ENCODE peak calls at places on chromosomes 7 and 10, in six cellular contexts. O is Panc1; B is CD4-positive, alpha-beta memory T cell; X is HCT116; R is aorta; F is naive thymus-derived CD4-positive, alpha-beta T cell. Z is an unnamed sample.

GRCh38 chr7:134831862-134832261 is 52.4 kb downstream of the CALD1 start:
- DNase-seq in F (no peak), R (peak), B (no peak), X (no peak), O (no peak), Z (no peak)

GRCh38 chr10:17649836-17650235 is 5.9 kb downstream of the STAM start:
- DNase-seq in X (no peak), O (no peak), B (no peak), F (no peak), R (no peak), Z (no peak)

GRCh38 chr10:122143238-122143841 is 127.8 kb upstream of the BTBD16 start:
- DNase-seq in X (no peak), F (no peak), R (no peak), B (no peak), O (no peak), Z (no peak)

GRCh38 chr7:44078521-44078920 is 3.8 kb downstream of the POLM start:
- DNase-seq in O (no peak), X (no peak), R (peak), B (no peak), F (no peak), Z (no peak)

GRCh38 chr10:68333058-68333395 is 299 bp upstream of the PBLD start:
- DNase-seq in R (no peak), F (no peak), O (no peak), X (no peak), B (no peak), Z (no peak)

GRCh38 chr10:88540355-88540754 is 42.8 kb downstream of the RNLS start:
- DNase-seq in B (no peak), X (no peak), R (no peak), F (no peak), O (no peak), Z (no peak)

GRCh38 chr7:155660059-155660757 is 15.7 kb downstream of the RBM33 start:
- DNase-seq in R (no peak), O (no peak), X (no peak), F (no peak), B (no peak), Z (no peak)

GRCh38 chr10:112208292-112208691 is 24.7 kb upstream of the GPAM start:
- DNase-seq in B (no peak), R (no peak), O (no peak), F (no peak), X (no peak), Z (no peak)

GRCh38 chr7:136956671-136957070 is 88.2 kb downstream of the CHRM2 start:
- DNase-seq in X (no peak), R (no peak), B (no peak), F (no peak), O (peak), Z (no peak)

GRCh38 chr10:45454859-45455258 is 80.8 kb downstream of the ALOX5 start:
- DNase-seq in B (no peak), X (no peak), F (no peak), R (no peak), O (no peak), Z (peak)

GRCh38 chr10:122199070-122199469 is 72.0 kb upstream of the BTBD16 start:
- DNase-seq in F (no peak), X (no peak), R (no peak), O (no peak), B (no peak), Z (no peak)

GRCh38 chr10:29257106-29257783 is 31.6 kb upstream of the LYZL1 start:
- DNase-seq in R (peak), O (no peak), F (no peak), B (no peak), X (no peak), Z (no peak)

GRCh38 chr7:75920431-75921161 is 5.6 kb downstream of the POR start:
- DNase-seq in F (peak), X (no peak), R (no peak), B (peak), O (no peak), Z (peak)

GRCh38 chr10:92011560-92012214 is 88.1 kb downstream of the BTAF1 start:
- DNase-seq in R (no peak), X (peak), F (no peak), O (peak), B (no peak), Z (no peak)

GRCh38 chr10:3067045-3067858 is at the start of gene PFKP:
- DNase-seq in R (no peak), F (peak), B (peak), X (no peak), O (no peak), Z (peak)

GRCh38 chr10:21675157-21675796 is 141.2 kb downstream of the MLLT10 start:
- DNase-seq in O (peak), F (peak), B (peak), X (peak), R (no peak), Z (peak)

GRCh38 chr10:31526681-31527080 is 207.7 kb downstream of the ZEB1 start:
- DNase-seq in X (no peak), O (no peak), B (no peak), R (peak), F (no peak), Z (no peak)

GRCh38 chr10:47402681-47403301 is 18.7 kb upstream of the ZNF488 start:
- DNase-seq in B (no peak), F (no peak), R (peak), X (peak), O (no peak), Z (no peak)

GRCh38 chr7:108347616-108348015 is 108.6 kb downstream of the NRCAM start:
- DNase-seq in R (no peak), O (no peak), B (no peak), F (no peak), X (no peak), Z (no peak)

GRCh38 chr7:13879994-13880686 is 109.3 kb downstream of the ETV1 start:
- DNase-seq in R (no peak), O (no peak), X (peak), F (no peak), B (no peak), Z (no peak)

GRCh38 chr7:101185258-101185839 is 5.3 kb upstream of the NAT16 start:
- DNase-seq in R (no peak), O (no peak), F (no peak), X (no peak), B (no peak), Z (no peak)

GRCh38 chr7:114944742-114945625 is 23.1 kb downstream of the MDFIC start:
- DNase-seq in X (no peak), B (no peak), R (peak), O (no peak), F (no peak), Z (no peak)

GRCh38 chr7:137874390-137874789 is 27.6 kb upstream of the DGKI start:
- DNase-seq in R (no peak), X (no peak), O (no peak), B (no peak), F (no peak), Z (no peak)

GRCh38 chr10:72567421-72567820 is 58.5 kb downstream of the MICU1 start:
- DNase-seq in O (peak), B (no peak), X (peak), F (no peak), R (peak), Z (no peak)

GRCh38 chr7:157271991-157272324 is 64.8 kb upstream of the DNAJB6 start:
- DNase-seq in X (no peak), F (no peak), B (no peak), O (no peak), R (peak), Z (no peak)

GRCh38 chr10:113222207-113222606 is 272.2 kb downstream of the TCF7L2 start:
- DNase-seq in R (no peak), O (no peak), F (no peak), B (no peak), X (no peak), Z (no peak)

GRCh38 chr7:30845426-30846135 is 66.1 kb upstream of the AQP1 start:
- DNase-seq in O (no peak), X (no peak), B (no peak), F (no peak), R (peak), Z (no peak)

GRCh38 chr7:1666779-1667565 is 3.1 kb upstream of the ELFN1 start:
- DNase-seq in O (no peak), R (peak), X (no peak), B (no peak), F (no peak), Z (no peak)

GRCh38 chr7:54331311-54331710 is 210.9 kb upstream of the VSTM2A start:
- DNase-seq in F (no peak), R (no peak), B (no peak), O (no peak), X (no peak), Z (no peak)

GRCh38 chr10:86062647-86063145 is 303.9 kb downstream of the GRID1 start:
- DNase-seq in O (no peak), F (no peak), X (no peak), B (no peak), R (no peak), Z (no peak)

GRCh38 chr10:69410487-69410886 is 6.2 kb downstream of the TACR2 start:
- DNase-seq in R (no peak), X (no peak), B (no peak), O (no peak), F (no peak), Z (no peak)
- H3K27ac ChIP-seq in R (peak), X (no peak), B (no peak), O (no peak), F (no peak), Z (no peak)

DNA sequence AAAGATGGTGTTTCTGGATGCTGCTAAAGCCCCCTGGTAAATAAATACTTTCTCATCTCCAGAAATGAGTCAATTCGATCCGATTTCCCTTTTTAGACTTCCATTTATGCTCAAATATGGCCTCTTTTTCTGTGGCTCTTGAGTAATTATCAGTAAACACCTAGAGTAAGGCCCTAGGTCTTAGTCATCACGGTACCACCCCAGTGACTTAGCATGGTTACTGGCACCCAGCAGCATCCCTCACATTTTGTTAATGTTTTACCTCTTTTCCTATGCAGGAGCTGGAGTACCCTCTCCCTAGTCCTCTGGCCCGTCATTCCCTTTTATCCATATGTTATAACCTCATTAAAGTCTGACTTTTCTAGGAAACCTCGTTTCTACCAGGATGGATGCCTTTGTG is 19.5 kb downstream of the CHN2 start:
- DNase-seq in O (no peak), X (no peak), B (no peak), R (no peak), F (no peak), Z (no peak)
- H3K27ac ChIP-seq in O (no peak), X (no peak), B (no peak), R (no peak), F (no peak), Z (no peak)

GRCh38 chr10:4980793-4981192 is 17.6 kb downstream of the AKR1C1 start:
- DNase-seq in X (no peak), O (no peak), R (no peak), B (no peak), F (no peak), Z (no peak)
- H3K27ac ChIP-seq in X (no peak), O (no peak), R (no peak), B (no peak), F (no peak), Z (no peak)

DNA sequence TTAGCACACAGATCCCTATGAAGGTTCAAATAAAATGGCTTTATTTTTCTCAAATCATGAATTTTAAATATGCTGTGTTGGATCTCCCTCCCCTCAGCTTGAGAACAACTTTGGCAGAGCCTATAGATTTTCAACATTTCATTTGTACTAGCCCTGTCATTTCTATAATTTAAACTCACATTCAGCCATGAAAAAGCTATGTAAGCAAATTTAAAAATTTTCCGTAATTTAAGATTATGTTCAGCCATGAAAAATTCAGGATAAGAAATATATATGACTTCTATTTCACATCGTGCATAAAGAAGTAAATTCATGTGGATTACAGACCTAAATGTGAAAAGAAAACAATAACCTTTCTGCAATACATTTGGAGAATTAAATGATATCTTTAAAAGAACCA is 36.5 kb upstream of the SCIN start:
- DNase-seq in X (no peak), R (no peak), O (no peak), B (no peak), F (no peak), Z (no peak)
- H3K27ac ChIP-seq in X (no peak), R (no peak), O (no peak), B (no peak), F (no peak), Z (no peak)

DNA sequence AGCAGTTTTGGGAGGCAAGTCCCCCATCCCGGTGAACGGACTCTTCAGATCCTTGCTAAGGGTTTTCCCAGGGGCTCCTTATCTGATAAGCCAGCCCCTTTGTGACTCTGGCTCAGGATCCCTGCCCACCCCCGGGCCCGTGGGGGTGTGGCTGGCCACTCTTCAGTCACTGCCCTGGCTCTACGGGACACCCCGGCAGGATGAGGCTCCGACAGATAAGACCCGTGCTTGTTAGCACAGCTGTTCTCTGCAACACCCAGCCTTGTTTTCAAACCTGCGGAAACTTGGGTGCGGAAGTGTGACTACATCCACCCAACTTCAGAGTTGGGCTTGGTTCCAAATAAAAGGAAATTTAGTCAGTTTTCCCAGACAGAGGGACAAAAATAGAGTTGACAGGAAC is 66.7 kb upstream of the PODXL start:
- DNase-seq in B (no peak), X (no peak), R (no peak), F (no peak), O (no peak), Z (no peak)
- H3K27ac ChIP-seq in B (no peak), X (no peak), R (no peak), F (no peak), O (no peak), Z (no peak)